ENCODE peak calls at places on chromosome 17, in five cellular contexts. N is cardiac fibroblast, L is mucosa of descending colon, H is endodermal cell, R is kidney epithelial cell. I is an unnamed sample.

GRCh38 chr17:45688820-45689219 is 95.3 kb upstream of the CRHR1 start:
- DNase-seq in R (no peak), L (no peak), H (no peak), N (no peak), I (no peak)

GRCh38 chr17:40307001-40307690 is 1.8 kb upstream of the RARA start:
- DNase-seq in L (peak; percentile 50), N (no peak), R (no peak), H (peak; percentile 82), I (no peak)

GRCh38 chr17:8994319-8994718 is 27.0 kb upstream of the NTN1 start:
- DNase-seq in H (peak; percentile 98), L (peak; percentile 76), R (peak; percentile 10), N (peak; percentile 53), I (no peak)

GRCh38 chr17:82435103-82435502 is 15.4 kb downstream of the CYBC1 start:
- DNase-seq in L (no peak), H (peak; percentile 81), R (no peak), N (no peak), I (no peak)

GRCh38 chr17:76199466-76199865 is 40.8 kb downstream of the RNF157 start:
- DNase-seq in H (no peak), N (no peak), L (no peak), R (no peak), I (no peak)

GRCh38 chr17:82841921-82842596 is 2.2 kb upstream of the ZNF750 start:
- DNase-seq in L (no peak), H (no peak), R (no peak), N (no peak), I (no peak)

GRCh38 chr17:45312477-45313418 is 4.1 kb downstream of the MAP3K14 start:
- DNase-seq in N (peak; percentile 32), R (no peak), H (peak; percentile 45), L (no peak), I (no peak)

GRCh38 chr17:81518785-81519283 is 6.2 kb upstream of the ACTG1 start:
- DNase-seq in N (peak; percentile 38), R (no peak), H (peak; percentile 85), L (peak; percentile 86), I (no peak)

GRCh38 chr17:8935194-8935593 is 30.3 kb downstream of the PIK3R5 start:
- DNase-seq in N (peak; percentile 38), R (no peak), L (no peak), H (no peak), I (no peak)

GRCh38 chr17:70109497-70109896 is 34.5 kb downstream of the KCNJ16 start:
- DNase-seq in R (no peak), N (peak; percentile 42), L (no peak), H (no peak), I (no peak)

GRCh38 chr17:49944451-49944850 is 24.5 kb upstream of the DLX4 start:
- DNase-seq in N (no peak), L (no peak), R (no peak), H (peak; percentile 75), I (no peak)

GRCh38 chr17:82315703-82316358 is 1.6 kb downstream of the CD7 start:
- DNase-seq in L (no peak), H (peak; percentile 81), N (no peak), R (no peak), I (no peak)

GRCh38 chr17:37476431-37477130 is 13.1 kb upstream of the DUSP14 start:
- DNase-seq in H (no peak), R (no peak), N (peak; percentile 87), L (no peak), I (no peak)

GRCh38 chr17:38919316-38920078 is 5.9 kb upstream of the LASP1NB start:
- DNase-seq in R (no peak), L (no peak), H (peak; percentile 42), N (no peak), I (no peak)

GRCh38 chr17:40415390-40415789 is 2.3 kb downstream of the TOP2A start:
- DNase-seq in L (no peak), N (peak; percentile 73), R (no peak), H (no peak), I (no peak)

GRCh38 chr17:81911277-81911961 is at the start of gene PCYT2:
- DNase-seq in H (peak; percentile 99), N (peak; percentile 82), L (peak; percentile 96), R (no peak), I (no peak)

GRCh38 chr17:1647802-1648581 is 1.7 kb downstream of the RILP start:
- DNase-seq in L (no peak), H (peak; percentile 94), N (peak; percentile 32), R (no peak), I (no peak)

GRCh38 chr17:8988263-8988662 is 22.8 kb upstream of the PIK3R5 start:
- DNase-seq in R (no peak), H (no peak), L (no peak), N (no peak), I (no peak)

GRCh38 chr17:39152134-39152884 is 872 bp upstream of the PLXDC1 start:
- DNase-seq in R (no peak), H (peak; percentile 88), L (peak; percentile 44), N (no peak), I (no peak)

GRCh38 chr17:63412234-63412633 is 33.9 kb downstream of the CYB561 start:
- DNase-seq in N (no peak), R (no peak), H (no peak), L (no peak), I (no peak)

GRCh38 chr17:76082326-76083251 is 3.6 kb downstream of the ZACN start:
- DNase-seq in H (no peak), N (no peak), R (no peak), L (no peak), I (no peak)

GRCh38 chr17:63358956-63359355 is 87.2 kb downstream of the CYB561 start:
- DNase-seq in H (no peak), R (no peak), L (no peak), N (no peak), I (no peak)

GRCh38 chr17:17028059-17028877 is 14.0 kb upstream of the MPRIP start:
- DNase-seq in N (peak; percentile 90), R (peak; percentile 88), H (peak; percentile 96), L (peak; percentile 96), I (no peak)

GRCh38 chr17:57032343-57032742 is 52.7 kb upstream of the AKAP1 start:
- DNase-seq in R (no peak), L (peak; percentile 49), H (no peak), N (no peak), I (no peak)

GRCh38 chr17:51852603-51853002 is 305.9 kb downstream of the CA10 start:
- DNase-seq in H (no peak), L (no peak), N (no peak), R (no peak), I (no peak)

GRCh38 chr17:44200478-44201155 is 933 bp upstream of the ATXN7L3 start:
- DNase-seq in L (no peak), R (no peak), N (no peak), H (no peak), I (no peak)

GRCh38 chr17:44916781-44917241 is 1.5 kb upstream of the GFAP start:
- DNase-seq in L (no peak), H (peak; percentile 52), R (no peak), N (no peak), I (no peak)

GRCh38 chr17:67055041-67055443 is 10.7 kb downstream of the CACNG1 start:
- DNase-seq in N (no peak), L (no peak), R (no peak), H (peak; percentile 43), I (no peak)

GRCh38 chr17:32870969-32871368 is 6.0 kb downstream of the MYO1D start:
- DNase-seq in H (no peak), N (peak; percentile 68), R (no peak), L (no peak), I (no peak)

GRCh38 chr17:30000001-30000754 is 58.7 kb downstream of the EFCAB5 start:
- DNase-seq in R (no peak), H (no peak), N (peak; percentile 23), L (no peak), I (no peak)

GRCh38 chr17:47847341-47848197 is 3.4 kb downstream of the SP6 start:
- DNase-seq in L (no peak), R (no peak), H (peak; percentile 94), N (no peak), I (no peak)
- H3K4me3 ChIP-seq in L (no peak overlapping the region), R (no peak overlapping the region), H (no peak overlapping the region), N (no peak overlapping the region), I (no peak overlapping the region)

DNA sequence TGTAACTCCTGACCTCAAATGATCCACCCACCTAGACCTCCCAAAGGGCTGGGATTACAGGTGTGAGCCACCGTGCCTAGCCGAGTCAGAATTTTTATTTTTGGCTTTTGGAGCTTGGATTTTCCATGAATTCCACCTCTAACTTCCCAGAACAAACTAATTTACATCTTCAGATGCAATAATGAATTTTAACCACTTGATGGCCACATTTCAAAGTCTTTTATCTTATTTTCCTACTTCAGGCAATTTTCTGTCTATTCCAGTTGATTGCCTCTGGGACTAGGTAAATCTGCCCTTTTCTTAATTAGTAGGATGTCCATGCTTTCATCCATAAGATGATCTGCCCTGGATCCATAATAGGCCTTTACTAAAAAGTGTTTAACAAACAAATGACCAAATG is 156.4 kb upstream of the ANKFN1 start:
- DNase-seq in N (no peak), H (no peak), L (no peak), R (no peak), I (no peak)
- TF ChIP-seq CTCF in N (no peak), H (peak; percentile 36), L (no peak), R (no peak), I (no peak)

GRCh38 chr17:72205801-72206200 is 85.0 kb downstream of the SOX9 start:
- DNase-seq in R (no peak), H (no peak), N (no peak), L (no peak), I (no peak)

GRCh38 chr17:72206376-72206775 is 85.6 kb downstream of the SOX9 start:
- DNase-seq in N (no peak), H (no peak), L (no peak), R (no peak), I (no peak)

GRCh38 chr17:72208832-72209231 is 88.0 kb downstream of the SOX9 start:
- DNase-seq in H (no peak), R (no peak), L (no peak), N (no peak), I (no peak)

GRCh38 chr17:72205357-72205756 is 84.5 kb downstream of the SOX9 start:
- DNase-seq in H (peak; percentile 76), R (no peak), L (no peak), N (no peak), I (no peak)
- H3K4me3 ChIP-seq in H (no peak overlapping the region), R (no peak overlapping the region), L (no peak overlapping the region), N (no peak overlapping the region), I (no peak overlapping the region)

GRCh38 chr17:74873036-74873873 is 461 bp upstream of the FDXR start:
- DNase-seq in H (peak; percentile 100), N (peak; percentile 100), L (peak; percentile 99), R (peak; percentile 99), I (peak; percentile 99)
- TF ChIP-seq CTCF in H (no peak), N (no peak), L (peak; percentile 20), R (no peak), I (no peak)

DNA sequence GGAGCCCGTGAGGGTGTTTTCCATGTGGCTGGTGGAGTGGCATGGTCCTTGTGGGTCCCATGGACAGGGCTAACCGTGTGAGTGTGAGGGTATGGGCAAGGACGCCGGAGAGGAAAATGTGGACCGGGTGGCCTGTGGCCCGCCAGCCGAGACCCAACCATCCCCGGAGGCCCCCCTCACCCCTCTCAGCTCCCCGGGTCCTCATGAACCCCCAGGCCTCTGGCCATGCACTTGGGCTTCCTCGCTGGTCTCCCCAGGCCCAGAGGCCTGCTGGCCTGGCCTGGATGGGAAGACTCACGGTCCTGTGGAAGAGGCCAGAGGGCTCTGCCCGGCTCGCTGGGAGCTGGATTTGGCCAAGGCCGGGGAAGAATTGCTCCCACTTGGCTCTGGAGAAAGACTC is 13.1 kb downstream of the RAP1GAP2 start:
- DNase-seq in H (peak; percentile 47), R (no peak), N (no peak), L (no peak), I (no peak)
- H3K4me3 ChIP-seq in H (no peak overlapping the region), R (no peak overlapping the region), N (no peak overlapping the region), L (no peak overlapping the region), I (no peak overlapping the region)

I was measured in AG04449.